ENCODE peak calls at places on chromosomes 11 and 22, in eight cellular contexts. C, P, Q, M, O, X, E and K are unnamed samples.

GRCh38 chr11:79083346-79083745 is 357.5 kb downstream of the TENM4 start:
- DNase-seq in E (no peak), M (no peak), C (no peak), Q (no peak), P (no peak), X (no peak), O (no peak), K (no peak)

GRCh38 chr11:71321433-71322191 is 69.2 kb upstream of the SHANK2 start:
- DNase-seq in O (no peak), M (no peak), X (no peak), P (no peak), Q (no peak), C (peak), E (no peak), K (no peak)

GRCh38 chr22:36467946-36468345 is 13.5 kb downstream of the TXN2 start:
- DNase-seq in Q (peak), E (no peak), O (no peak), M (no peak), X (no peak), C (no peak), P (peak), K (no peak)

GRCh38 chr22:37803636-37804371 is 3.9 kb upstream of the GCAT start:
- DNase-seq in M (no peak), Q (no peak), E (no peak), X (no peak), P (no peak), O (peak), C (no peak), K (no peak)

GRCh38 chr11:36777302-36777701 is 179.3 kb upstream of the RAG2 start:
- DNase-seq in Q (no peak), O (no peak), C (no peak), X (no peak), E (no peak), P (no peak), M (no peak), K (no peak)

GRCh38 chr11:96486890-96487633 is 97.2 kb downstream of the JRKL start:
- DNase-seq in Q (peak), X (peak), M (peak), P (peak), O (no peak), E (no peak), C (no peak), K (peak)

GRCh38 chr22:48097723-48098122 is 1335.3 kb downstream of the TBC1D22A start:
- DNase-seq in M (no peak), E (no peak), Q (no peak), P (no peak), O (no peak), C (no peak), X (no peak), K (no peak)

GRCh38 chr22:23289851-23290724 is 109.8 kb downstream of the BCR start:
- DNase-seq in O (peak), X (peak), E (no peak), M (peak), P (peak), C (peak), Q (peak), K (peak)

GRCh38 chr22:49290286-49290685 is 537.4 kb downstream of the BRD1 start:
- DNase-seq in E (no peak), P (no peak), Q (no peak), O (no peak), C (no peak), M (no peak), X (no peak), K (no peak)

GRCh38 chr11:81007046-81007445 is 1566.2 kb upstream of the TENM4 start:
- DNase-seq in M (no peak), P (no peak), Q (no peak), C (no peak), E (no peak), O (no peak), X (no peak), K (no peak)

GRCh38 chr11:3989251-3989650 is 105.3 kb upstream of the RRM1 start:
- DNase-seq in O (no peak), C (peak), X (no peak), E (peak), M (no peak), P (peak), Q (no peak), K (no peak)

GRCh38 chr11:108584973-108585372 is 8.6 kb downstream of the EXPH5 start:
- DNase-seq in M (no peak), X (no peak), P (no peak), O (no peak), Q (no peak), C (no peak), E (no peak), K (no peak)

GRCh38 chr11:128509990-128510389 is 77.4 kb downstream of the ETS1 start:
- DNase-seq in O (no peak), X (no peak), E (no peak), Q (peak), M (no peak), C (no peak), P (no peak), K (no peak)
- TF ChIP-seq POLR2A in O (no peak), X (no peak), E (no peak), Q (no peak), M (no peak), C (no peak), P (no peak), K (no peak)

GRCh38 chr22:41946360-41947180 is at the start of gene CENPM:
- DNase-seq in E (peak), Q (peak), X (peak), P (peak), M (peak), C (peak), O (peak), K (peak)
- TF ChIP-seq POLR2A in E (no peak), Q (peak), X (no peak), P (no peak), M (no peak), C (no peak), O (peak), K (peak)

GRCh38 chr22:35334010-35334409 is 34.3 kb downstream of the TOM1 start:
- DNase-seq in X (no peak), C (no peak), P (no peak), Q (no peak), O (no peak), M (no peak), E (no peak), K (no peak)

GRCh38 chr22:35337932-35338331 is 38.2 kb downstream of the TOM1 start:
- DNase-seq in E (no peak), C (no peak), M (no peak), P (no peak), Q (no peak), O (peak), X (no peak), K (no peak)

GRCh38 chr22:35335468-35335867 is 35.8 kb downstream of the TOM1 start:
- DNase-seq in E (no peak), O (no peak), X (no peak), C (no peak), P (no peak), Q (no peak), M (no peak), K (no peak)

GRCh38 chr22:35333220-35333619 is 33.5 kb downstream of the TOM1 start:
- DNase-seq in X (no peak), O (no peak), E (no peak), M (no peak), C (no peak), P (no peak), Q (no peak), K (no peak)

GRCh38 chr22:35335936-35336781 is 36.5 kb downstream of the TOM1 start:
- DNase-seq in P (peak), Q (no peak), C (peak), M (peak), E (no peak), X (no peak), O (peak), K (no peak)
- TF ChIP-seq POLR2A in P (no peak), Q (no peak), C (no peak), M (no peak), E (no peak), X (no peak), O (no peak), K (no peak)

DNA sequence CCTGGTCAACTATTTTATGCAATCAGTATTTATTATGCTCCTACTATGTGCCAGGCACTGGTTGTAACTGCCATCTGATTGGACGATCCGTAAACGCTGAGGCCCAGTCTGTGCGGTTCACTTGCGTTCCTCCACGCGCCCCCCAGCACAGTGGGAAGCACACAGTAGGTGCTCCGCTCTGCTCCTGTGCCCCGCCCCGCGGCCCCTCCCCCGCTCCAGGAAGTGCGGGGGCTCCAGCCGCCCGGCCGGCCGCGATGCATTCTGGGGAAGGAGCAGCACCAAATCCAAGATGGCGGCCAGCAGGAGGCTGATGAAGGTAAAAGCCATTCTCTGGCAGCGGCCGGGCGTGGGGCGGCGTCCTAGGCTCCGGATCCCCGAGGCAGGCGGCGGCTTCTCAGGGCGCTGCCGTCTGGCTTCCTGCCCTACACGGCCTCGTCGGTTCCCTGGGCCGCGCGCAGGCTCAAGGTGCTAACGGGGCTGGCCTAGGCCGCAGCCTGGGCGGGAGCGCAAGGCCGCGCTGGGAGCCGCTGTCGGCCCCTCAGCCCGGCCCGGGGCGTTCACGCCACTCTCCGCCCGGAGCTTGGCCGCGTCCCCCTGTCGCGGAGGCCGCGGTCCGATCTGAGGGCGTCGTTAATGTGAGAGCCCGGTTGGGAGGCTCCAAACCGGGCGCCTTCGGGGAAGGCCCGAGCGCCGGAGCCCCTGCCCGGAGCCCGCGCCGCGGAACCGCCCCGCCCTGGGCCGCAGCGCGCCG is at the start of gene UBE2L3:
- DNase-seq in C (peak), Q (peak), E (peak), P (peak), O (peak), M (peak), X (peak), K (peak)
- TF ChIP-seq POLR2A in C (no peak), Q (peak), E (peak), P (peak), O (peak), M (no peak), X (peak), K (peak)

DNA sequence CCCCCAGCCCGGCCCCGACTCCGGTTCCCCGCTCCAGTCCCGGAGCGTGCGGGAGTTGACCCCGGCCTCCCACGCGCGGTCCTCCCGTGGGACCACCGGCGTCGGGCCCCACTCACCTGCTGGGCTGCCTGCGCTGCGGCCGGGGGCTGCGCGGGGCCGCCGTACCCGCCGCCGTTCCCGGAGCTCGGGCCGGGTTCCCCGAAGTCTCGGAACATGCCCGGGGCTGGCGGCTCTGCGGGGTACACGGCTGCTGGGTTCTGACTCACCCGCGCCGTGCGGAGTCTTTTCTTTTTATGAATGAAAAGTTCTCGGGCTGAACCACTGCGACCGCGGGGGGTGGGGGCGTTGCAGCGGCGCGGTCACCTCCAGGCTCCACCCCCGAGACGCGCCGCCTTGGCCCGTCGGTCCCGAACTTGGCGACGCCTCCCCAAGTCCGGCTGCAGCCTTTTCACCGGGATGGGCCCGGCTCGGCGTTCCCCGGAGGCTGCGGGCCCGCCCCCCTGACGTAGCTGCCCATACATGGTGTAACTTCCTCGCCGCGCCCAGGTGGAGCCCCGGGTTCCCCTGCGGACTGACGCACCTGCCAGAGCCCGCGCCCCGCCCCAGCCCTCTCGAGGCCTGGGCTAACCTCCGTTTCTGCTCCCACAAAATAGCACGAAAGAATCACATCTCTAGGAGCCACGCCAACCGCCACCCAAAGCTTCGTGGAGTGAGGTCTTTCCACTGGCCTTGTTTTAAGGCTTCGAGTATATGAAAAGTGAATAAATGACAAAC is at the start of gene FOSL1:
- DNase-seq in X (peak), P (peak), E (peak), O (peak), Q (peak), M (peak), C (peak), K (peak)
- TF ChIP-seq POLR2A in X (peak), P (peak), E (no peak), O (peak), Q (peak), M (no peak), C (no peak), K (peak)

GRCh38 chr11:33941637-33942160 is 49.8 kb upstream of the LMO2 start:
- DNase-seq in E (no peak), O (peak), P (no peak), M (no peak), X (no peak), C (no peak), Q (no peak), K (no peak)
- TF ChIP-seq POLR2A in E (no peak), O (peak), P (no peak), M (no peak), X (no peak), C (no peak), Q (no peak), K (no peak)

GRCh38 chr11:67401495-67402191 is at the start of gene PPP1CA:
- DNase-seq in C (peak), E (peak), X (peak), P (peak), O (peak), M (peak), Q (peak), K (peak)
- TF ChIP-seq POLR2A in C (peak), E (peak), X (peak), P (peak), O (peak), M (no peak), Q (peak), K (no peak)

GRCh38 chr11:93738647-93739081 is 2.6 kb downstream of the TAF1D start:
- DNase-seq in M (no peak), P (no peak), C (no peak), E (no peak), Q (no peak), X (no peak), O (peak), K (no peak)

GRCh38 chr11:93741094-93741881 is at the start of the genes C11orf54 and TAF1D:
- DNase-seq in O (peak), C (peak), M (peak), E (peak), X (peak), P (peak), Q (peak), K (peak)

GRCh38 chr11:93741882-93742226 is 382 bp downstream of the C11orf54 start:
- DNase-seq in C (peak), O (peak), E (no peak), X (peak), P (peak), M (peak), Q (peak), K (peak)

GRCh38 chr11:93740802-93741093 is 547 bp downstream of the TAF1D start:
- DNase-seq in M (peak), Q (peak), E (peak), X (peak), C (peak), O (peak), P (peak), K (peak)

DNA sequence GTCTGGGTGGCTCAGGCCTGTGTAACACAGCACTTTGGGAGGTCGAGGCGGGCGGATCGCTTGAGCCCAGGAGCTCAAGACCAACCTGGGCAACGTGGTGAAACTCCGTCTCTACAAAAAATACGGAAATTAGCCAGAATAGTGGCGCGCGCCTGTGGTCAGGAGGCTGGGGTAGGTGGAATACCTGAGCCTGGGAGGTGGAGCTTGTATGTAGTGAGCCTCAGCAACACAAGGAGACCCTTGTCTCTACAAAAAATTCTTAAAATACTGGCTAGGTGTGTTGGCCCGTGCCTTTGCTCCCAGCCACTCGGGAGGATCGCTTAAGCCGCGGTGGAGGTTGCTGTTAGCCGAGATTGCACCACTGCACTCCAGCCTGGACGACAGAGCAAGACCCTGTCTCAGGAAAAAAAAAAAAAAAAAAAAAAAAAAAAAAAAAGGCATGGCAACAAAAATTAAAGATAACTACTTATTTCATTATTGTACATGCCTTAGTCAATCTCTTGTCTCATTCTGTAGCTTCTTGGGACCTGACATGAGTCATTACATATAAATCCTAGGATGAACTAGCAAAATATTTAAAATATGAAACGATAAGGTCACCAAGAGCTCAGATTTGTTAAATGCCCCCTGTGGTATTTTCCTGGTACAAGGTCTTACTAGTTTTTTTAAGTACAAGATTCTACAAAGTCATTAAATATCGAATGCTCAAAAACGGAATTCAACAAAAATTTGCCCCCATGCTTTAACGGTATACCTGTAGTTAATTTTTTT is 1.1 kb downstream of the TAF1D start:
- DNase-seq in Q (peak), E (no peak), C (no peak), O (peak), X (peak), P (peak), M (no peak), K (peak)
- TF ChIP-seq POLR2A in Q (no peak), E (no peak), C (no peak), O (no peak), X (no peak), P (peak), M (no peak), K (no peak)

DNA sequence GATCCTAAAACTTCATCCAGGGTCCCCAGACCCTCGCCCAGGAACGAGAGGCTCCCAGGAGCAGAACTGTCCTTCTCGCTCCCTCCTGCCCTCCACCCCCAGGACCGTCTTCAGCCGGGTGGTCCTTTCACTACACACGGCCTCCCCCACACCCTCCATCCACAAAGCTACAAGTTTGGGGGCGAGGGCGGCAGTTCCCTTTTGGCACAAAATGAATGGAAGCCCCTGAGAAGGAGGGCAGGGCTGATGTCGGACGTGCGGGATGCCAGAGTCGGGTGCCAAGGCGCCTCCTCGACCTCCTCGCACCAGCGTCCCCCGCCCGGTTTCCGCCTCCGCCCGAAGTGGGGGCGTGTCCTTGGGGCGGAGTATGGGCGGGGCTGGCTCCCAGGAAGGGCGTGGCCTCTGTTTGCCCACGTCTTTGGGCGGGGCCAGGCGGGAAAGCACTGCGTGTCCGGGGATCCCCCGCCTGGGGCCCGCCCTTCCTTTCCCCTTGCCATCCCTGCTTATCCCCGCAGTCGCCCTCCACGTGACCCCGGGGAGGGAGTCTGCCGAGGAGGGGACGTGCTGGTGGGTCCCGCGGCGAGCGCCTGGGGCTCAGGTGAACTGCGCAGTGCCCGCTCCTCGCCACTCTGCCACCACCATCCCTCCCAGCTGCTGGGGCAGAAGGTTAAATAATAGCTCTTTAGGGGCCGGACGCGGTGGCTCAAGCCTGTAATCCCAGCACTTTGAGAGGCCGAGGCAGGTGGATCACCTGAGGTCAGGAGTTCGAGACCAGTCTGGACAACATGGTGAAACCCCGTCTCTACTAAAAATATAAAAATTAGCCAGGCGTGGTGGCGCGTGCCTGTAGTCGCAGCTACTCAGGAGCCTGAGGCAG is 918 bp upstream of the EFEMP2 start:
- DNase-seq in E (peak), Q (peak), C (peak), O (peak), X (peak), P (peak), M (peak), K (peak)
- TF ChIP-seq POLR2A in E (peak), Q (peak), C (peak), O (peak), X (peak), P (peak), M (no peak), K (no peak)

GRCh38 chr11:64406221-64406946 is 47.4 kb downstream of the RPS6KA4 start:
- DNase-seq in O (no peak), Q (no peak), P (no peak), X (no peak), C (peak), E (peak), M (no peak), K (no peak)

GRCh38 chr11:64409707-64410395 is 50.9 kb downstream of the RPS6KA4 start:
- DNase-seq in M (no peak), E (no peak), X (peak), O (no peak), P (no peak), Q (no peak), C (peak), K (no peak)

GRCh38 chr11:64407221-64407620 is 48.3 kb downstream of the RPS6KA4 start:
- DNase-seq in X (no peak), M (no peak), P (no peak), Q (no peak), E (no peak), C (no peak), O (no peak), K (no peak)

GRCh38 chr11:64409278-64409677 is 50.3 kb downstream of the RPS6KA4 start:
- DNase-seq in O (no peak), C (no peak), E (no peak), X (no peak), Q (no peak), P (no peak), M (no peak), K (no peak)

GRCh38 chr11:64407630-64408029 is 48.7 kb downstream of the RPS6KA4 start:
- DNase-seq in M (no peak), X (no peak), O (no peak), P (no peak), E (no peak), Q (no peak), C (no peak), K (no peak)
- TF ChIP-seq POLR2A in M (no peak), X (no peak), O (no peak), P (no peak), E (no peak), Q (no peak), C (no peak), K (no peak)